ENCODE peak calls at places on chromosomes 3 and 15, in ten cellular contexts. One of them, this sample, is unnamed.

GRCh38 chr3:136818851-136819783 is at the start of gene SLC35G2:
- DNase-seq in AML-193: no peak
- DNase-seq in heart left ventricle: peak; percentile 77
- DNase-seq in stromal cell of bone marrow: peak; percentile 83
- DNase-seq in hepatocyte: peak; percentile 48
- DNase-seq in bronchial epithelial cell: peak; percentile 82
- DNase-seq in HTR-8/SVneo: peak; percentile 64
- DNase-seq in pancreas: peak; percentile 65
- DNase-seq in H4: no peak
- DNase-seq in NCI-H446: no peak
- DNase-seq in this sample: peak; percentile 81

GRCh38 chr15:27271258-27271657 is 300.3 kb downstream of the GABRG3 start:
- DNase-seq in AML-193: no peak
- DNase-seq in heart left ventricle: no peak
- DNase-seq in stromal cell of bone marrow: no peak
- DNase-seq in hepatocyte: no peak
- DNase-seq in bronchial epithelial cell: no peak
- DNase-seq in HTR-8/SVneo: no peak
- DNase-seq in pancreas: no peak
- DNase-seq in H4: no peak
- DNase-seq in NCI-H446: no peak
- DNase-seq in this sample: no peak

GRCh38 chr3:149751551-149751950 is 738 bp downstream of the COMMD2 start:
- DNase-seq in AML-193: peak; percentile 14
- DNase-seq in heart left ventricle: no peak
- DNase-seq in stromal cell of bone marrow: no peak
- DNase-seq in hepatocyte: no peak
- DNase-seq in bronchial epithelial cell: no peak
- DNase-seq in HTR-8/SVneo: no peak
- DNase-seq in pancreas: no peak
- DNase-seq in H4: no peak
- DNase-seq in NCI-H446: no peak
- DNase-seq in this sample: peak; percentile 5

GRCh38 chr15:92074646-92075045 is 221.1 kb downstream of the SLCO3A1 start:
- DNase-seq in AML-193: no peak
- DNase-seq in heart left ventricle: peak; percentile 66
- DNase-seq in stromal cell of bone marrow: peak; percentile 40
- DNase-seq in hepatocyte: no peak
- DNase-seq in bronchial epithelial cell: peak; percentile 79
- DNase-seq in HTR-8/SVneo: no peak
- DNase-seq in pancreas: no peak
- DNase-seq in H4: peak; percentile 58
- DNase-seq in NCI-H446: no peak
- DNase-seq in this sample: peak; percentile 64

GRCh38 chr15:77819841-77820728 is 187.4 kb upstream of the LINGO1 start:
- DNase-seq in AML-193: no peak
- DNase-seq in heart left ventricle: peak; percentile 18
- DNase-seq in stromal cell of bone marrow: no peak
- DNase-seq in hepatocyte: peak; percentile 71
- DNase-seq in bronchial epithelial cell: no peak
- DNase-seq in HTR-8/SVneo: peak; percentile 62
- DNase-seq in pancreas: no peak
- DNase-seq in H4: no peak
- DNase-seq in NCI-H446: no peak
- DNase-seq in this sample: no peak

GRCh38 chr15:77821188-77821958 is 188.7 kb upstream of the LINGO1 start:
- DNase-seq in AML-193: peak; percentile 27
- DNase-seq in heart left ventricle: peak; percentile 44
- DNase-seq in stromal cell of bone marrow: peak; percentile 28
- DNase-seq in hepatocyte: peak; percentile 84
- DNase-seq in bronchial epithelial cell: peak; percentile 42
- DNase-seq in HTR-8/SVneo: peak; percentile 80
- DNase-seq in pancreas: no peak
- DNase-seq in H4: peak; percentile 46
- DNase-seq in NCI-H446: peak; percentile 32
- DNase-seq in this sample: peak; percentile 68

GRCh38 chr3:64918989-64919388 is 231.2 kb upstream of the ADAMTS9 start:
- DNase-seq in AML-193: no peak
- DNase-seq in heart left ventricle: no peak
- DNase-seq in stromal cell of bone marrow: no peak
- DNase-seq in hepatocyte: no peak
- DNase-seq in bronchial epithelial cell: no peak
- DNase-seq in HTR-8/SVneo: no peak
- DNase-seq in pancreas: no peak
- DNase-seq in H4: no peak
- DNase-seq in NCI-H446: no peak
- DNase-seq in this sample: no peak

GRCh38 chr3:124620600-124621063 is 109.6 kb upstream of the UMPS start:
- DNase-seq in AML-193: peak; percentile 46
- DNase-seq in heart left ventricle: peak; percentile 32
- DNase-seq in stromal cell of bone marrow: peak; percentile 9
- DNase-seq in hepatocyte: peak; percentile 80
- DNase-seq in bronchial epithelial cell: peak; percentile 41
- DNase-seq in HTR-8/SVneo: peak; percentile 37
- DNase-seq in pancreas: no peak
- DNase-seq in H4: peak; percentile 43
- DNase-seq in NCI-H446: no peak
- DNase-seq in this sample: peak; percentile 62

GRCh38 chr3:160677459-160677901 is 520 bp downstream of the ARL14 start:
- DNase-seq in AML-193: no peak
- DNase-seq in heart left ventricle: no peak
- DNase-seq in stromal cell of bone marrow: no peak
- DNase-seq in hepatocyte: no peak
- DNase-seq in bronchial epithelial cell: peak; percentile 39
- DNase-seq in HTR-8/SVneo: no peak
- DNase-seq in pancreas: no peak
- DNase-seq in H4: no peak
- DNase-seq in NCI-H446: no peak
- DNase-seq in this sample: peak; percentile 6

GRCh38 chr15:29003446-29004233 is 117.9 kb downstream of the APBA2 start:
- DNase-seq in AML-193: no peak
- DNase-seq in heart left ventricle: no peak
- DNase-seq in stromal cell of bone marrow: no peak
- DNase-seq in hepatocyte: no peak
- DNase-seq in bronchial epithelial cell: no peak
- DNase-seq in HTR-8/SVneo: no peak
- DNase-seq in pancreas: no peak
- DNase-seq in H4: no peak
- DNase-seq in NCI-H446: no peak
- DNase-seq in this sample: no peak

This sample was measured in lung microvascular endothelial cell.